ENCODE peak calls at places on chromosome 18, in six cellular contexts. One of them, this sample, is unnamed. For H3K27me3, the result is how much of the 10 kb centered on the place peaks cover.

GRCh38 chr18:54712315-54712714 is 116.0 kb upstream of the RAB27B start:
- DNase-seq in breast epithelium: no peak
- DNase-seq in ovary: no peak
- DNase-seq in dorsolateral prefrontal cortex: no peak
- DNase-seq in lower lobe of right lung: no peak
- DNase-seq in lung: no peak
- DNase-seq in this sample: peak

GRCh38 chr18:54173980-54174611 is 50.4 kb downstream of the MBD2 start:
- DNase-seq in lower lobe of right lung: no peak
- DNase-seq in breast epithelium: no peak
- DNase-seq in dorsolateral prefrontal cortex: no peak
- DNase-seq in lung: no peak
- DNase-seq in ovary: no peak
- DNase-seq in this sample: no peak

GRCh38 chr18:13159579-13159978 is 59.0 kb upstream of the LDLRAD4 start:
- DNase-seq in lung: no peak
- DNase-seq in dorsolateral prefrontal cortex: no peak
- DNase-seq in breast epithelium: no peak
- DNase-seq in lower lobe of right lung: no peak
- DNase-seq in ovary: no peak
- DNase-seq in this sample: no peak

GRCh38 chr18:44637210-44638051 is 43.3 kb upstream of the SETBP1 start:
- DNase-seq in ovary: no peak
- DNase-seq in dorsolateral prefrontal cortex: no peak
- DNase-seq in lung: no peak
- DNase-seq in lower lobe of right lung: no peak
- DNase-seq in breast epithelium: no peak
- DNase-seq in this sample: peak

GRCh38 chr18:23738151-23738550 is 48.9 kb downstream of the LAMA3 start:
- DNase-seq in lower lobe of right lung: no peak
- DNase-seq in dorsolateral prefrontal cortex: no peak
- DNase-seq in ovary: no peak
- DNase-seq in lung: no peak
- DNase-seq in breast epithelium: no peak
- DNase-seq in this sample: no peak

GRCh38 chr18:73479472-73479871 is 611.7 kb upstream of the NETO1 start:
- DNase-seq in breast epithelium: no peak
- DNase-seq in dorsolateral prefrontal cortex: no peak
- DNase-seq in lower lobe of right lung: no peak
- DNase-seq in lung: no peak
- DNase-seq in ovary: no peak
- DNase-seq in this sample: no peak

GRCh38 chr18:48735070-48735676 is 196.3 kb downstream of the CTIF start:
- DNase-seq in ovary: no peak
- DNase-seq in lower lobe of right lung: no peak
- DNase-seq in breast epithelium: no peak
- DNase-seq in lung: no peak
- DNase-seq in dorsolateral prefrontal cortex: peak
- DNase-seq in this sample: no peak

GRCh38 chr18:31941010-31941809 is 1.7 kb downstream of the TRAPPC8 start:
- DNase-seq in lung: no peak
- DNase-seq in dorsolateral prefrontal cortex: no peak
- DNase-seq in lower lobe of right lung: no peak
- DNase-seq in breast epithelium: no peak
- DNase-seq in ovary: no peak
- DNase-seq in this sample: no peak

GRCh38 chr18:26482567-26482966 is 65.8 kb downstream of the KCTD1 start:
- DNase-seq in breast epithelium: no peak
- DNase-seq in ovary: no peak
- DNase-seq in lung: no peak
- DNase-seq in lower lobe of right lung: no peak
- DNase-seq in dorsolateral prefrontal cortex: no peak
- DNase-seq in this sample: no peak

GRCh38 chr18:23740105-23740830 is 51.0 kb downstream of the LAMA3 start:
- DNase-seq in lung: no peak
- DNase-seq in dorsolateral prefrontal cortex: no peak
- DNase-seq in breast epithelium: no peak
- DNase-seq in lower lobe of right lung: no peak
- DNase-seq in ovary: no peak
- DNase-seq in this sample: no peak

GRCh38 chr18:42925036-42925435 is 190.4 kb downstream of the RIT2 start:
- DNase-seq in lower lobe of right lung: no peak
- DNase-seq in ovary: no peak
- DNase-seq in breast epithelium: no peak
- DNase-seq in lung: no peak
- DNase-seq in dorsolateral prefrontal cortex: no peak
- DNase-seq in this sample: no peak

GRCh38 chr18:59650266-59650820 is 46.9 kb downstream of the CCBE1 start:
- DNase-seq in lower lobe of right lung: no peak
- DNase-seq in lung: no peak
- DNase-seq in dorsolateral prefrontal cortex: no peak
- DNase-seq in breast epithelium: no peak
- DNase-seq in ovary: no peak
- DNase-seq in this sample: no peak

GRCh38 chr18:49597152-49597551 is 35.3 kb downstream of the LIPG start:
- DNase-seq in dorsolateral prefrontal cortex: no peak
- DNase-seq in lower lobe of right lung: no peak
- DNase-seq in ovary: no peak
- DNase-seq in breast epithelium: no peak
- DNase-seq in lung: no peak
- DNase-seq in this sample: no peak

GRCh38 chr18:64183674-64184073 is 34.8 kb upstream of the LINC00305 start:
- DNase-seq in ovary: no peak
- DNase-seq in lung: no peak
- DNase-seq in dorsolateral prefrontal cortex: no peak
- DNase-seq in breast epithelium: no peak
- DNase-seq in lower lobe of right lung: no peak
- DNase-seq in this sample: no peak

GRCh38 chr18:59839241-59839640 is 60.6 kb upstream of the PMAIP1 start:
- DNase-seq in lung: no peak
- DNase-seq in breast epithelium: no peak
- DNase-seq in ovary: no peak
- DNase-seq in dorsolateral prefrontal cortex: no peak
- DNase-seq in lower lobe of right lung: no peak
- DNase-seq in this sample: no peak

GRCh38 chr18:75293591-75293990 is 83.0 kb downstream of the TSHZ1 start:
- DNase-seq in breast epithelium: no peak
- DNase-seq in dorsolateral prefrontal cortex: no peak
- DNase-seq in lower lobe of right lung: no peak
- DNase-seq in lung: no peak
- DNase-seq in ovary: no peak
- DNase-seq in this sample: peak

GRCh38 chr18:25456284-25456683 is 104.3 kb upstream of the ZNF521 start:
- DNase-seq in dorsolateral prefrontal cortex: no peak
- DNase-seq in lung: no peak
- DNase-seq in breast epithelium: no peak
- DNase-seq in lower lobe of right lung: no peak
- DNase-seq in ovary: no peak
- DNase-seq in this sample: no peak

GRCh38 chr18:48892146-48892855 is 58.5 kb downstream of the SMAD7 start:
- DNase-seq in breast epithelium: no peak
- DNase-seq in dorsolateral prefrontal cortex: no peak
- DNase-seq in lung: no peak
- DNase-seq in ovary: no peak
- DNase-seq in lower lobe of right lung: no peak
- DNase-seq in this sample: no peak

GRCh38 chr18:44887227-44887631 is 206.5 kb downstream of the SETBP1 start:
- DNase-seq in ovary: no peak
- DNase-seq in dorsolateral prefrontal cortex: no peak
- DNase-seq in lung: no peak
- DNase-seq in lower lobe of right lung: no peak
- DNase-seq in breast epithelium: no peak
- DNase-seq in this sample: peak

GRCh38 chr18:48563027-48563426 is 24.2 kb downstream of the CTIF start:
- DNase-seq in lower lobe of right lung: no peak
- DNase-seq in lung: no peak
- DNase-seq in breast epithelium: no peak
- DNase-seq in ovary: no peak
- DNase-seq in dorsolateral prefrontal cortex: no peak
- DNase-seq in this sample: peak

GRCh38 chr18:58726671-58727070 is 55.4 kb downstream of the MALT1 start:
- DNase-seq in dorsolateral prefrontal cortex: no peak
- DNase-seq in lower lobe of right lung: no peak
- DNase-seq in lung: no peak
- DNase-seq in breast epithelium: no peak
- DNase-seq in ovary: no peak
- DNase-seq in this sample: no peak

GRCh38 chr18:24136967-24137373 is 1.9 kb upstream of the CABYR start:
- DNase-seq in dorsolateral prefrontal cortex: no peak
- DNase-seq in ovary: no peak
- DNase-seq in lower lobe of right lung: no peak
- DNase-seq in breast epithelium: no peak
- DNase-seq in lung: no peak
- DNase-seq in this sample: no peak

DNA sequence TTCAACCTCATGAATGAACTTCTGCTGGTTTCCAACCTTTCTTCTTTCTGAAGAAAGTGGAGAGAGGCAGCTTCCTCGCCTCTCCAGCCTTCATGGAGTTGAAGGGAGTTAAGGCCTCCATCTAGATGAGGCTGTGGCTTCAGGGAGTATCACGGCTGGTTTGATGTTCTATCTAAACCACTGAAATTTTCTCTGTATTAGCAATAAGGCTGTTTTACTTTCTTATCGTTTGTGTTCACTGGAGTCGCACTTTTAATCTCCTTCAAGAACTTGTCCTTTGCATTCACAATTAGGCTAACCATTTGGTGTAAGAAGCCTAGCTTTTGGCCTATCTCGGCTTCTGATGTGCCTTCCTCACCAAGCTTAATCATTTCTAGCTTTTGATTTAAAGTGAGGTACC is 19.9 kb upstream of the CTDP1 start:
- DNase-seq in ovary: no peak
- DNase-seq in dorsolateral prefrontal cortex: no peak
- DNase-seq in lower lobe of right lung: no peak
- DNase-seq in lung: no peak
- DNase-seq in breast epithelium: no peak
- DNase-seq in this sample: no peak
- H3K27me3 ChIP-seq in ovary: under half
- H3K27me3 ChIP-seq in dorsolateral prefrontal cortex: under half
- H3K27me3 ChIP-seq in lower lobe of right lung: under half
- H3K27me3 ChIP-seq in lung: under half
- H3K27me3 ChIP-seq in breast epithelium: under half
- H3K27me3 ChIP-seq in this sample: under half

DNA sequence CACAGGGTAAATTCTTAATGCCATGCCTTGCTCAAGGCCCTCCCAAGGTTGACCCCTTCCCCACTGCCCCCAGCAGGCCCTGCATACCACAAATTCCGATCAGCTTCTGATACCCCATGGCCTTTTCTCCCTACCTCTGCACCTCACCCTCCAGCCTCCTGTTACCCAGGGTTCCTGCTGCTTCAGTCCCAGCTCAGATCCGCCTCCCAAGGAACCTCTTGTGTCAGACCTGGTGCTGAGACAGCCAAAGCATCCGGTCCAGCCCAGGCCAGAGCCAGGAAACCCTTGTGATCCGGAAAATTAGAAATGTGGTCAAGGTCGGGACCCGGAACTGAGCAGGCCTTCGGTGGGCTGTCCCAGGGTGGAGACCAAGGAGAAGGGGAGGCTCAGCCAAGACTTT is 231.3 kb downstream of the BCL2 start:
- DNase-seq in lower lobe of right lung: no peak
- DNase-seq in lung: no peak
- DNase-seq in breast epithelium: no peak
- DNase-seq in dorsolateral prefrontal cortex: no peak
- DNase-seq in ovary: no peak
- DNase-seq in this sample: no peak
- H3K27ac ChIP-seq in lower lobe of right lung: no peak
- H3K27ac ChIP-seq in lung: no peak
- H3K27ac ChIP-seq in breast epithelium: no peak
- H3K27ac ChIP-seq in dorsolateral prefrontal cortex: no peak
- H3K27ac ChIP-seq in ovary: no peak
- H3K27ac ChIP-seq in this sample: no peak

GRCh38 chr18:34977787-34978532 is 63.3 kb upstream of the MAPRE2 start:
- DNase-seq in dorsolateral prefrontal cortex: peak
- DNase-seq in breast epithelium: no peak
- DNase-seq in lower lobe of right lung: peak
- DNase-seq in lung: peak
- DNase-seq in ovary: peak
- DNase-seq in this sample: no peak
- H3K27me3 ChIP-seq in dorsolateral prefrontal cortex: under half
- H3K27me3 ChIP-seq in breast epithelium: under half
- H3K27me3 ChIP-seq in lower lobe of right lung: under half
- H3K27me3 ChIP-seq in lung: under half
- H3K27me3 ChIP-seq in ovary: under half
- H3K27me3 ChIP-seq in this sample: under half

GRCh38 chr18:2588666-2589344 is 17.4 kb downstream of the NDC80 start:
- DNase-seq in breast epithelium: no peak
- DNase-seq in dorsolateral prefrontal cortex: no peak
- DNase-seq in lower lobe of right lung: no peak
- DNase-seq in ovary: no peak
- DNase-seq in lung: no peak
- DNase-seq in this sample: no peak
- H3K27ac ChIP-seq in breast epithelium: no peak
- H3K27ac ChIP-seq in dorsolateral prefrontal cortex: no peak
- H3K27ac ChIP-seq in lower lobe of right lung: no peak
- H3K27ac ChIP-seq in ovary: no peak
- H3K27ac ChIP-seq in lung: no peak
- H3K27ac ChIP-seq in this sample: no peak

GRCh38 chr18:22172594-22173049 is 3.2 kb downstream of the GATA6 start:
- DNase-seq in lower lobe of right lung: peak
- DNase-seq in dorsolateral prefrontal cortex: no peak
- DNase-seq in breast epithelium: no peak
- DNase-seq in ovary: no peak
- DNase-seq in lung: no peak
- DNase-seq in this sample: no peak
- H3K27me3 ChIP-seq in lower lobe of right lung: half or more
- H3K27me3 ChIP-seq in dorsolateral prefrontal cortex: half or more
- H3K27me3 ChIP-seq in breast epithelium: under half
- H3K27me3 ChIP-seq in ovary: under half
- H3K27me3 ChIP-seq in lung: under half
- H3K27me3 ChIP-seq in this sample: under half

GRCh38 chr18:10041180-10041579 is 127.4 kb downstream of the VAPA start:
- DNase-seq in lung: no peak
- DNase-seq in breast epithelium: no peak
- DNase-seq in ovary: peak
- DNase-seq in lower lobe of right lung: no peak
- DNase-seq in dorsolateral prefrontal cortex: no peak
- DNase-seq in this sample: no peak
- H3K27ac ChIP-seq in lung: no peak
- H3K27ac ChIP-seq in breast epithelium: peak
- H3K27ac ChIP-seq in ovary: peak
- H3K27ac ChIP-seq in lower lobe of right lung: peak
- H3K27ac ChIP-seq in dorsolateral prefrontal cortex: no peak
- H3K27ac ChIP-seq in this sample: no peak